ENCODE peak calls at places on chromosomes 11 and 22, in ten cellular contexts. One of them, this sample, is unnamed.

GRCh38 chr11:82038151-82038550 is 695.5 kb downstream of the FAM181B start:
- DNase-seq in thoracic aorta: no peak
- DNase-seq in body of pancreas: no peak
- DNase-seq in IMR-90: no peak
- DNase-seq in fibroblast of the aortic adventitia: peak; percentile 7
- DNase-seq in heart left ventricle: no peak
- DNase-seq in cardiac muscle cell: no peak
- DNase-seq in left lung: no peak
- DNase-seq in A673: no peak
- DNase-seq in K562: no peak
- DNase-seq in this sample: no peak

GRCh38 chr11:68969386-68969785 is 11.4 kb downstream of the MRGPRD start:
- DNase-seq in K562: no peak
- DNase-seq in IMR-90: no peak
- DNase-seq in fibroblast of the aortic adventitia: no peak
- DNase-seq in cardiac muscle cell: no peak
- DNase-seq in body of pancreas: no peak
- DNase-seq in A673: no peak
- DNase-seq in heart left ventricle: no peak
- DNase-seq in left lung: peak; percentile 5
- DNase-seq in thoracic aorta: no peak
- DNase-seq in this sample: no peak

GRCh38 chr11:37504925-37505324 is 906.9 kb upstream of the RAG2 start:
- DNase-seq in K562: no peak
- DNase-seq in thoracic aorta: no peak
- DNase-seq in fibroblast of the aortic adventitia: peak; percentile 96
- DNase-seq in cardiac muscle cell: no peak
- DNase-seq in A673: peak; percentile 25
- DNase-seq in left lung: no peak
- DNase-seq in heart left ventricle: no peak
- DNase-seq in body of pancreas: no peak
- DNase-seq in IMR-90: peak; percentile 95
- DNase-seq in this sample: peak; percentile 72

GRCh38 chr11:624705-625635 is at the start of gene CDHR5:
- DNase-seq in A673: no peak
- DNase-seq in thoracic aorta: no peak
- DNase-seq in IMR-90: no peak
- DNase-seq in fibroblast of the aortic adventitia: no peak
- DNase-seq in K562: no peak
- DNase-seq in body of pancreas: no peak
- DNase-seq in heart left ventricle: no peak
- DNase-seq in cardiac muscle cell: no peak
- DNase-seq in left lung: no peak
- DNase-seq in this sample: no peak

GRCh38 chr11:81658722-81659121 is 1074.9 kb downstream of the FAM181B start:
- DNase-seq in body of pancreas: no peak
- DNase-seq in left lung: peak; percentile 37
- DNase-seq in fibroblast of the aortic adventitia: peak; percentile 19
- DNase-seq in IMR-90: peak; percentile 9
- DNase-seq in A673: peak; percentile 65
- DNase-seq in K562: peak; percentile 3
- DNase-seq in heart left ventricle: no peak
- DNase-seq in cardiac muscle cell: no peak
- DNase-seq in thoracic aorta: no peak
- DNase-seq in this sample: no peak

GRCh38 chr22:22169923-22170322 is 74.7 kb upstream of the VPREB1 start:
- DNase-seq in IMR-90: no peak
- DNase-seq in K562: no peak
- DNase-seq in fibroblast of the aortic adventitia: no peak
- DNase-seq in thoracic aorta: no peak
- DNase-seq in A673: no peak
- DNase-seq in body of pancreas: no peak
- DNase-seq in cardiac muscle cell: no peak
- DNase-seq in left lung: no peak
- DNase-seq in heart left ventricle: no peak
- DNase-seq in this sample: no peak

GRCh38 chr11:1299621-1300020 is 9.8 kb downstream of the TOLLIP start:
- DNase-seq in A673: no peak
- DNase-seq in left lung: no peak
- DNase-seq in fibroblast of the aortic adventitia: no peak
- DNase-seq in heart left ventricle: no peak
- DNase-seq in K562: no peak
- DNase-seq in body of pancreas: no peak
- DNase-seq in cardiac muscle cell: no peak
- DNase-seq in IMR-90: no peak
- DNase-seq in thoracic aorta: no peak
- DNase-seq in this sample: no peak

GRCh38 chr22:42127606-42128005 is 3.0 kb downstream of the CYP2D6 start:
- DNase-seq in A673: no peak
- DNase-seq in left lung: no peak
- DNase-seq in K562: no peak
- DNase-seq in IMR-90: no peak
- DNase-seq in body of pancreas: no peak
- DNase-seq in cardiac muscle cell: no peak
- DNase-seq in fibroblast of the aortic adventitia: no peak
- DNase-seq in heart left ventricle: no peak
- DNase-seq in thoracic aorta: no peak
- DNase-seq in this sample: no peak

GRCh38 chr22:29095459-29095858 is 22.6 kb downstream of the KREMEN1 start:
- DNase-seq in left lung: no peak
- DNase-seq in body of pancreas: no peak
- DNase-seq in thoracic aorta: no peak
- DNase-seq in fibroblast of the aortic adventitia: no peak
- DNase-seq in heart left ventricle: no peak
- DNase-seq in IMR-90: no peak
- DNase-seq in K562: no peak
- DNase-seq in cardiac muscle cell: no peak
- DNase-seq in A673: no peak
- DNase-seq in this sample: no peak

GRCh38 chr11:4464216-4465159 is 15.4 kb downstream of the OR52K2 start:
- DNase-seq in A673: no peak
- DNase-seq in cardiac muscle cell: no peak
- DNase-seq in left lung: no peak
- DNase-seq in thoracic aorta: no peak
- DNase-seq in fibroblast of the aortic adventitia: peak; percentile 1
- DNase-seq in IMR-90: peak; percentile 7
- DNase-seq in body of pancreas: no peak
- DNase-seq in K562: no peak
- DNase-seq in heart left ventricle: no peak
- DNase-seq in this sample: no peak

DNA sequence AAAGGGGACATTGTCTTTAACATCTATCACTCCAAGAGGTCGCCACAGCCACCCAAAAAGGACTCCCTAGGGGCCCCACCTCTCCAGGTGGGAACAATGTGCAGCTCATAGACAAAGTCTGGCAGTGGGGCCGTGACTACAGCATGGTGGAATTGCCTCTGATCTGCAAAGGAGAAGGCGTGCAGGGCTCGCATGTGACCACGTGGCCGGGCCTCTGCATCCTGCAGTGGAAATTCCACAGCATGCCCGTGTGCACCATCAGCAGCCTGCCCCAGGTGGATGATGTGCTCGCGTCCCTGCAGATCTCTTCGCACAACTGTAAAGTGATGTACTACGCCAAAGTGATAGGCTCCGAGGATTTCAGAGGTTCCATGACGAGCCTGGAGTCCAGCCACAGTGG is 18.5 kb downstream of the ALKBH3 start:
- DNase-seq in body of pancreas: no peak
- DNase-seq in IMR-90: no peak
- DNase-seq in heart left ventricle: no peak
- DNase-seq in A673: no peak
- DNase-seq in thoracic aorta: no peak
- DNase-seq in fibroblast of the aortic adventitia: no peak
- DNase-seq in cardiac muscle cell: no peak
- DNase-seq in K562: no peak
- DNase-seq in left lung: no peak
- DNase-seq in this sample: no peak
- H3K4me3 ChIP-seq in body of pancreas: no peak overlapping the region
- H3K4me3 ChIP-seq in IMR-90: no peak overlapping the region
- H3K4me3 ChIP-seq in heart left ventricle: no peak overlapping the region
- H3K4me3 ChIP-seq in A673: no peak overlapping the region
- H3K4me3 ChIP-seq in thoracic aorta: no peak overlapping the region
- H3K4me3 ChIP-seq in fibroblast of the aortic adventitia: no peak overlapping the region
- H3K4me3 ChIP-seq in cardiac muscle cell: no peak overlapping the region
- H3K4me3 ChIP-seq in K562: no peak overlapping the region
- H3K4me3 ChIP-seq in left lung: no peak overlapping the region
- H3K4me3 ChIP-seq in this sample: no peak overlapping the region

GRCh38 chr11:75399344-75400109 is at the start of gene RPS3:
- DNase-seq in body of pancreas: peak; percentile 92
- DNase-seq in left lung: peak; percentile 92
- DNase-seq in heart left ventricle: peak; percentile 95
- DNase-seq in K562: peak; percentile 83
- DNase-seq in IMR-90: peak; percentile 91
- DNase-seq in A673: peak; percentile 98
- DNase-seq in cardiac muscle cell: peak; percentile 94
- DNase-seq in fibroblast of the aortic adventitia: peak; percentile 92
- DNase-seq in thoracic aorta: peak; percentile 81
- DNase-seq in this sample: peak; percentile 63
- TF ChIP-seq CTCF in body of pancreas: no peak
- TF ChIP-seq CTCF in left lung: no peak
- TF ChIP-seq CTCF in heart left ventricle: no peak
- TF ChIP-seq CTCF in K562: no peak
- TF ChIP-seq CTCF in IMR-90: peak; percentile 2
- TF ChIP-seq CTCF in A673: peak; percentile 49
- TF ChIP-seq CTCF in cardiac muscle cell: no peak
- TF ChIP-seq CTCF in fibroblast of the aortic adventitia: no peak
- TF ChIP-seq CTCF in thoracic aorta: no peak
- TF ChIP-seq CTCF in this sample: peak; percentile 23

DNA sequence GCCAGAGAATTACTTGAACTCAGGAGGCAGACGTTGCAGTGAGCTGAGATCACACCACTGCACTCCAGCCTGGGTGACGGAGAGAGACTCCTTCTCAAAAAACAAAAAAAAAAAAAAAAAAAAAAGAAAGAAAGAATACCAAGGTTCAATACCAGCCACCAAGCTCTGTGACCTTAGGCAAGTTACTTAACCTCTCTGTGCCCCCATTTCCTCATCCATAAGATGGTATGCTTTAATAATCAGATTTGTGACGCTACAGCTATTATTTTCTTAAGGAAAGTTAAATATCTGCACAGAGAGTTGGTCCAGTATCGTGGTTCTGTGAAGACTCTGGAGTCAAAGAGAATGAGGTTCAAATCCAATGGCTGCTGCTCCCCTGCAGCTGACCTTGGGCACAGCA is 57.3 kb upstream of the FADD start:
- DNase-seq in IMR-90: no peak
- DNase-seq in K562: no peak
- DNase-seq in fibroblast of the aortic adventitia: no peak
- DNase-seq in heart left ventricle: no peak
- DNase-seq in A673: no peak
- DNase-seq in thoracic aorta: no peak
- DNase-seq in body of pancreas: no peak
- DNase-seq in left lung: no peak
- DNase-seq in cardiac muscle cell: no peak
- DNase-seq in this sample: no peak
- H3K4me3 ChIP-seq in IMR-90: no peak overlapping the region
- H3K4me3 ChIP-seq in K562: no peak overlapping the region
- H3K4me3 ChIP-seq in fibroblast of the aortic adventitia: no peak overlapping the region
- H3K4me3 ChIP-seq in heart left ventricle: no peak overlapping the region
- H3K4me3 ChIP-seq in A673: no peak overlapping the region
- H3K4me3 ChIP-seq in thoracic aorta: no peak overlapping the region
- H3K4me3 ChIP-seq in body of pancreas: no peak overlapping the region
- H3K4me3 ChIP-seq in left lung: no peak overlapping the region
- H3K4me3 ChIP-seq in cardiac muscle cell: no peak overlapping the region
- H3K4me3 ChIP-seq in this sample: no peak overlapping the region

GRCh38 chr11:120258661-120259060 is 18.7 kb downstream of the POU2F3 start:
- DNase-seq in K562: no peak
- DNase-seq in A673: no peak
- DNase-seq in heart left ventricle: no peak
- DNase-seq in fibroblast of the aortic adventitia: no peak
- DNase-seq in thoracic aorta: no peak
- DNase-seq in IMR-90: no peak
- DNase-seq in body of pancreas: no peak
- DNase-seq in left lung: no peak
- DNase-seq in cardiac muscle cell: no peak
- DNase-seq in this sample: no peak
- TF ChIP-seq CTCF in K562: no peak
- TF ChIP-seq CTCF in A673: no peak
- TF ChIP-seq CTCF in heart left ventricle: no peak
- TF ChIP-seq CTCF in fibroblast of the aortic adventitia: no peak
- TF ChIP-seq CTCF in thoracic aorta: no peak
- TF ChIP-seq CTCF in IMR-90: no peak
- TF ChIP-seq CTCF in body of pancreas: no peak
- TF ChIP-seq CTCF in left lung: no peak
- TF ChIP-seq CTCF in cardiac muscle cell: no peak
- TF ChIP-seq CTCF in this sample: no peak